ENCODE peak calls at places on chromosomes 2 and 18, in ten cellular contexts. One of them, this sample, is unnamed.

GRCh38 chr2:175074478-175074877 is 69.3 kb upstream of the CHN1 start:
- DNase-seq in sigmoid colon: no peak
- DNase-seq in transverse colon: no peak
- DNase-seq in GM12891: no peak
- DNase-seq in K562: no peak
- DNase-seq in SK-N-SH: no peak
- DNase-seq in HL-60: no peak
- DNase-seq in stomach: no peak
- DNase-seq in H1: no peak
- DNase-seq in GM12892: no peak
- DNase-seq in this sample: no peak

GRCh38 chr18:6960656-6961055 is 156.9 kb downstream of the LAMA1 start:
- DNase-seq in sigmoid colon: no peak
- DNase-seq in transverse colon: no peak
- DNase-seq in GM12891: no peak
- DNase-seq in K562: no peak
- DNase-seq in SK-N-SH: no peak
- DNase-seq in HL-60: no peak
- DNase-seq in stomach: no peak
- DNase-seq in H1: no peak
- DNase-seq in GM12892: no peak
- DNase-seq in this sample: no peak

GRCh38 chr2:238100049-238100820 is at the start of gene ESPNL:
- DNase-seq in sigmoid colon: peak
- DNase-seq in transverse colon: no peak
- DNase-seq in GM12891: no peak
- DNase-seq in K562: peak
- DNase-seq in SK-N-SH: peak
- DNase-seq in HL-60: no peak
- DNase-seq in stomach: peak
- DNase-seq in H1: peak
- DNase-seq in GM12892: peak
- DNase-seq in this sample: peak

GRCh38 chr2:120348134-120349103 is 2.5 kb downstream of the INHBB start:
- DNase-seq in sigmoid colon: no peak
- DNase-seq in transverse colon: no peak
- DNase-seq in GM12891: no peak
- DNase-seq in K562: no peak
- DNase-seq in SK-N-SH: no peak
- DNase-seq in HL-60: no peak
- DNase-seq in stomach: no peak
- DNase-seq in H1: no peak
- DNase-seq in GM12892: no peak
- DNase-seq in this sample: no peak

GRCh38 chr18:63924551-63924950 is 16.8 kb downstream of the SERPINB10 start:
- DNase-seq in sigmoid colon: no peak
- DNase-seq in transverse colon: no peak
- DNase-seq in GM12891: no peak
- DNase-seq in K562: no peak
- DNase-seq in SK-N-SH: no peak
- DNase-seq in HL-60: no peak
- DNase-seq in stomach: no peak
- DNase-seq in H1: no peak
- DNase-seq in GM12892: no peak
- DNase-seq in this sample: no peak

GRCh38 chr2:145155196-145155595 is 635.3 kb upstream of the ZEB2 start:
- DNase-seq in sigmoid colon: no peak
- DNase-seq in transverse colon: no peak
- DNase-seq in GM12891: no peak
- DNase-seq in K562: no peak
- DNase-seq in SK-N-SH: no peak
- DNase-seq in HL-60: no peak
- DNase-seq in stomach: no peak
- DNase-seq in H1: no peak
- DNase-seq in GM12892: no peak
- DNase-seq in this sample: no peak

GRCh38 chr2:168424112-168424951 is 31.7 kb upstream of the CERS6 start:
- DNase-seq in sigmoid colon: no peak
- DNase-seq in transverse colon: no peak
- DNase-seq in GM12891: no peak
- DNase-seq in K562: no peak
- DNase-seq in SK-N-SH: no peak
- DNase-seq in HL-60: no peak
- DNase-seq in stomach: no peak
- DNase-seq in H1: no peak
- DNase-seq in GM12892: no peak
- DNase-seq in this sample: no peak

GRCh38 chr2:54957321-54957999 is 92.8 kb downstream of the RTN4 start:
- DNase-seq in sigmoid colon: no peak
- DNase-seq in transverse colon: no peak
- DNase-seq in GM12891: no peak
- DNase-seq in K562: peak
- DNase-seq in SK-N-SH: no peak
- DNase-seq in HL-60: no peak
- DNase-seq in stomach: no peak
- DNase-seq in H1: no peak
- DNase-seq in GM12892: no peak
- DNase-seq in this sample: peak

DNA sequence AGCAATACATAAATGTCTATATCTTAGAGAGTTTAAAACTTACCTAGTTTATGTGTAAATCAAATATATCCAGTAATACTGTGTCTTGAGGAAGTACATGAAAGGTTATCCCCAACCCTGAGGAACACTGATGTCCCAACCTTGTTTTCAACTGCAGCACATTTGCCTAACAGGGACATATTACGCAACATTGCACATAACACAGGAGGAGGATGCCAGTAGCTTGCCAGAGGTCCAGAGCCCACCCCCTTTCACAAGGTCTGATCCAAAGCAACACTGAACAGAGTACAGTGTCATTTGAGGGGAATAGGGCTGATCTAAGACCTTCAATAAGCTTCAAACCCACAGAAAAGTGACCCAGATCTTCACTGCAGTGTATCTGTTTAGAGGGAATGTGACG is 678.5 kb downstream of the ARHGAP15 start:
- DNase-seq in sigmoid colon: peak
- DNase-seq in transverse colon: peak
- DNase-seq in GM12891: no peak
- DNase-seq in K562: no peak
- DNase-seq in SK-N-SH: no peak
- DNase-seq in HL-60: peak
- DNase-seq in stomach: no peak
- DNase-seq in H1: no peak
- DNase-seq in GM12892: no peak
- DNase-seq in this sample: no peak
- TF ChIP-seq POLR2AphosphoS5 in sigmoid colon: no peak
- TF ChIP-seq POLR2AphosphoS5 in transverse colon: no peak
- TF ChIP-seq POLR2AphosphoS5 in GM12891: no peak
- TF ChIP-seq POLR2AphosphoS5 in K562: no peak
- TF ChIP-seq POLR2AphosphoS5 in SK-N-SH: no peak
- TF ChIP-seq POLR2AphosphoS5 in HL-60: no peak
- TF ChIP-seq POLR2AphosphoS5 in stomach: peak
- TF ChIP-seq POLR2AphosphoS5 in H1: no peak
- TF ChIP-seq POLR2AphosphoS5 in GM12892: no peak
- TF ChIP-seq POLR2AphosphoS5 in this sample: no peak

GRCh38 chr2:217553689-217554088 is 449.1 kb downstream of the TNS1 start:
- DNase-seq in sigmoid colon: no peak
- DNase-seq in transverse colon: no peak
- DNase-seq in GM12891: no peak
- DNase-seq in K562: no peak
- DNase-seq in SK-N-SH: no peak
- DNase-seq in HL-60: no peak
- DNase-seq in stomach: no peak
- DNase-seq in H1: no peak
- DNase-seq in GM12892: no peak
- DNase-seq in this sample: no peak
- TF ChIP-seq POLR2AphosphoS5 in sigmoid colon: no peak
- TF ChIP-seq POLR2AphosphoS5 in transverse colon: no peak
- TF ChIP-seq POLR2AphosphoS5 in GM12891: no peak
- TF ChIP-seq POLR2AphosphoS5 in K562: no peak
- TF ChIP-seq POLR2AphosphoS5 in SK-N-SH: no peak
- TF ChIP-seq POLR2AphosphoS5 in HL-60: no peak
- TF ChIP-seq POLR2AphosphoS5 in stomach: no peak
- TF ChIP-seq POLR2AphosphoS5 in H1: no peak
- TF ChIP-seq POLR2AphosphoS5 in GM12892: no peak
- TF ChIP-seq POLR2AphosphoS5 in this sample: no peak

GRCh38 chr2:40240067-40240466 is 211.8 kb downstream of the SLC8A1 start:
- DNase-seq in sigmoid colon: peak
- DNase-seq in transverse colon: peak
- DNase-seq in GM12891: no peak
- DNase-seq in K562: no peak
- DNase-seq in SK-N-SH: no peak
- DNase-seq in HL-60: no peak
- DNase-seq in stomach: peak
- DNase-seq in H1: no peak
- DNase-seq in GM12892: no peak
- DNase-seq in this sample: no peak
- TF ChIP-seq POLR2AphosphoS5 in sigmoid colon: peak
- TF ChIP-seq POLR2AphosphoS5 in transverse colon: peak
- TF ChIP-seq POLR2AphosphoS5 in GM12891: no peak
- TF ChIP-seq POLR2AphosphoS5 in K562: no peak
- TF ChIP-seq POLR2AphosphoS5 in SK-N-SH: no peak
- TF ChIP-seq POLR2AphosphoS5 in HL-60: no peak
- TF ChIP-seq POLR2AphosphoS5 in stomach: peak
- TF ChIP-seq POLR2AphosphoS5 in H1: no peak
- TF ChIP-seq POLR2AphosphoS5 in GM12892: no peak
- TF ChIP-seq POLR2AphosphoS5 in this sample: no peak

GRCh38 chr2:240557101-240557751 is 562 bp downstream of the ANKMY1 start:
- DNase-seq in sigmoid colon: no peak
- DNase-seq in transverse colon: peak
- DNase-seq in GM12891: no peak
- DNase-seq in K562: no peak
- DNase-seq in SK-N-SH: no peak
- DNase-seq in HL-60: no peak
- DNase-seq in stomach: no peak
- DNase-seq in H1: peak
- DNase-seq in GM12892: peak
- DNase-seq in this sample: peak

GRCh38 chr2:240556553-240557100 is 1.2 kb downstream of the ANKMY1 start:
- DNase-seq in sigmoid colon: no peak
- DNase-seq in transverse colon: peak
- DNase-seq in GM12891: no peak
- DNase-seq in K562: peak
- DNase-seq in SK-N-SH: peak
- DNase-seq in HL-60: peak
- DNase-seq in stomach: peak
- DNase-seq in H1: peak
- DNase-seq in GM12892: peak
- DNase-seq in this sample: peak

GRCh38 chr2:240558229-240558885 is 569 bp upstream of the ANKMY1 start:
- DNase-seq in sigmoid colon: peak
- DNase-seq in transverse colon: no peak
- DNase-seq in GM12891: no peak
- DNase-seq in K562: no peak
- DNase-seq in SK-N-SH: no peak
- DNase-seq in HL-60: no peak
- DNase-seq in stomach: no peak
- DNase-seq in H1: no peak
- DNase-seq in GM12892: no peak
- DNase-seq in this sample: no peak

GRCh38 chr2:240559271-240559670 is 886 bp upstream of the DUSP28 start:
- DNase-seq in sigmoid colon: peak
- DNase-seq in transverse colon: no peak
- DNase-seq in GM12891: no peak
- DNase-seq in K562: peak
- DNase-seq in SK-N-SH: no peak
- DNase-seq in HL-60: no peak
- DNase-seq in stomach: no peak
- DNase-seq in H1: no peak
- DNase-seq in GM12892: no peak
- DNase-seq in this sample: no peak

DNA sequence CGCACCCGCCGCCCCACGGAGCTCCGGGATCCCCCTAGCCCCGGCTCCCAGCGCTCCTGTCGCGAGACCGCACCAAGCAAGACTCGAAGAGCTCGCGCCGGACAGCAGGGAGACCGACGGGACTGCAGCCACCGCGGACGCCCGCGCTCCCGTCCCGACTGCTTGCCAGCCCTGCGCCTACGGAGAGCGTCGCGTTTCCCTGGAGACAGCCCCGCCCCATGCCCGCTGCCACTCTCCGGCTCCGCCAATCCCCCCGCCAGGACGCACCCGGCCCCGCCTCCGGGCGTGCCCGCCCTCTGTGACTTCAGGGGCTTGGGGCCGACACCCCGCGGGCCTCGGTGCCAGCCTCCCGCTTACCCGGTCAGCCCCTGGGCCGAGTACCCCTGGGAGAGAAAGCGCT is at the start of gene ANKMY1:
- DNase-seq in sigmoid colon: peak
- DNase-seq in transverse colon: peak
- DNase-seq in GM12891: peak
- DNase-seq in K562: no peak
- DNase-seq in SK-N-SH: peak
- DNase-seq in HL-60: no peak
- DNase-seq in stomach: peak
- DNase-seq in H1: peak
- DNase-seq in GM12892: peak
- DNase-seq in this sample: peak
- TF ChIP-seq POLR2AphosphoS5 in sigmoid colon: no peak
- TF ChIP-seq POLR2AphosphoS5 in transverse colon: no peak
- TF ChIP-seq POLR2AphosphoS5 in GM12891: no peak
- TF ChIP-seq POLR2AphosphoS5 in K562: no peak
- TF ChIP-seq POLR2AphosphoS5 in SK-N-SH: no peak
- TF ChIP-seq POLR2AphosphoS5 in HL-60: no peak
- TF ChIP-seq POLR2AphosphoS5 in stomach: no peak
- TF ChIP-seq POLR2AphosphoS5 in H1: peak
- TF ChIP-seq POLR2AphosphoS5 in GM12892: no peak
- TF ChIP-seq POLR2AphosphoS5 in this sample: peak